ENCODE peak calls at places on chromosomes 2 and 18, in five cellular contexts. One of them, this sample, is unnamed.

GRCh38 chr2:85327757-85328617 is at the start of gene TGOLN2:
- DNase-seq in ELR: peak; percentile 95
- DNase-seq in NCI-H1105 treated with DMSO at 0.1 percent for 48 hours: peak; percentile 87
- DNase-seq in Kasumi-1: peak; percentile 96
- DNase-seq in CD8-positive, alpha-beta memory T cell: peak; percentile 94
- DNase-seq in this sample: peak; percentile 86

GRCh38 chr2:20671036-20671735 is 4.2 kb downstream of the GDF7 start:
- DNase-seq in CD8-positive, alpha-beta memory T cell: no peak
- DNase-seq in NCI-H1105 treated with DMSO at 0.1 percent for 48 hours: no peak
- DNase-seq in Kasumi-1: no peak
- DNase-seq in ELR: no peak
- DNase-seq in this sample: no peak

GRCh38 chr2:61135510-61135909 is 26.5 kb upstream of the C2orf74 start:
- DNase-seq in ELR: peak; percentile 60
- DNase-seq in NCI-H1105 treated with DMSO at 0.1 percent for 48 hours: peak; percentile 30
- DNase-seq in Kasumi-1: peak; percentile 64
- DNase-seq in CD8-positive, alpha-beta memory T cell: no peak
- DNase-seq in this sample: no peak

GRCh38 chr2:219230201-219230540 is 565 bp downstream of the ANKZF1 start:
- DNase-seq in Kasumi-1: peak; percentile 32
- DNase-seq in NCI-H1105 treated with DMSO at 0.1 percent for 48 hours: no peak
- DNase-seq in CD8-positive, alpha-beta memory T cell: peak; percentile 36
- DNase-seq in ELR: peak; percentile 74
- DNase-seq in this sample: no peak

GRCh38 chr18:6729247-6730091 is at the start of gene ARHGAP28:
- DNase-seq in CD8-positive, alpha-beta memory T cell: no peak
- DNase-seq in ELR: peak; percentile 55
- DNase-seq in NCI-H1105 treated with DMSO at 0.1 percent for 48 hours: peak; percentile 63
- DNase-seq in Kasumi-1: peak; percentile 33
- DNase-seq in this sample: peak; percentile 51

GRCh38 chr2:69581774-69582581 is 61.6 kb downstream of the AAK1 start:
- DNase-seq in Kasumi-1: peak; percentile 44
- DNase-seq in CD8-positive, alpha-beta memory T cell: no peak
- DNase-seq in NCI-H1105 treated with DMSO at 0.1 percent for 48 hours: no peak
- DNase-seq in ELR: peak; percentile 84
- DNase-seq in this sample: no peak

GRCh38 chr18:45549296-45549695 is 66.0 kb upstream of the SLC14A2 start:
- DNase-seq in NCI-H1105 treated with DMSO at 0.1 percent for 48 hours: no peak
- DNase-seq in ELR: no peak
- DNase-seq in CD8-positive, alpha-beta memory T cell: no peak
- DNase-seq in Kasumi-1: no peak
- DNase-seq in this sample: no peak

GRCh38 chr2:160068906-160069305 is 6.5 kb upstream of the PLA2R1 start:
- DNase-seq in ELR: no peak
- DNase-seq in CD8-positive, alpha-beta memory T cell: no peak
- DNase-seq in Kasumi-1: peak; percentile 30
- DNase-seq in NCI-H1105 treated with DMSO at 0.1 percent for 48 hours: no peak
- DNase-seq in this sample: no peak

GRCh38 chr2:175576875-175577274 is 395.4 kb upstream of the ATP5MC3 start:
- DNase-seq in NCI-H1105 treated with DMSO at 0.1 percent for 48 hours: no peak
- DNase-seq in ELR: no peak
- DNase-seq in CD8-positive, alpha-beta memory T cell: no peak
- DNase-seq in Kasumi-1: no peak
- DNase-seq in this sample: no peak

GRCh38 chr2:204869142-204869823 is 324.0 kb downstream of the PARD3B start:
- DNase-seq in Kasumi-1: no peak
- DNase-seq in ELR: no peak
- DNase-seq in NCI-H1105 treated with DMSO at 0.1 percent for 48 hours: no peak
- DNase-seq in CD8-positive, alpha-beta memory T cell: no peak
- DNase-seq in this sample: no peak

GRCh38 chr2:127844973-127845372 is 13.0 kb downstream of the POLR2D start:
- DNase-seq in CD8-positive, alpha-beta memory T cell: no peak
- DNase-seq in NCI-H1105 treated with DMSO at 0.1 percent for 48 hours: peak; percentile 2
- DNase-seq in ELR: no peak
- DNase-seq in Kasumi-1: no peak
- DNase-seq in this sample: no peak

GRCh38 chr2:230881840-230882239 is 17.1 kb downstream of the ITM2C start:
- DNase-seq in ELR: no peak
- DNase-seq in Kasumi-1: no peak
- DNase-seq in NCI-H1105 treated with DMSO at 0.1 percent for 48 hours: no peak
- DNase-seq in CD8-positive, alpha-beta memory T cell: no peak
- DNase-seq in this sample: no peak

GRCh38 chr2:119550346-119550745 is 6.1 kb downstream of the CFAP221 start:
- DNase-seq in Kasumi-1: no peak
- DNase-seq in NCI-H1105 treated with DMSO at 0.1 percent for 48 hours: no peak
- DNase-seq in CD8-positive, alpha-beta memory T cell: no peak
- DNase-seq in ELR: no peak
- DNase-seq in this sample: no peak

GRCh38 chr18:8808001-8808400 is 102.6 kb downstream of the MTCL1 start:
- DNase-seq in ELR: peak; percentile 76
- DNase-seq in Kasumi-1: no peak
- DNase-seq in NCI-H1105 treated with DMSO at 0.1 percent for 48 hours: no peak
- DNase-seq in CD8-positive, alpha-beta memory T cell: no peak
- DNase-seq in this sample: no peak

GRCh38 chr2:128442891-128443302 is 124.2 kb upstream of the HS6ST1 start:
- DNase-seq in Kasumi-1: peak; percentile 87
- DNase-seq in ELR: no peak
- DNase-seq in CD8-positive, alpha-beta memory T cell: no peak
- DNase-seq in NCI-H1105 treated with DMSO at 0.1 percent for 48 hours: no peak
- DNase-seq in this sample: no peak

GRCh38 chr2:188819781-188820180 is 154.4 kb upstream of the COL3A1 start:
- DNase-seq in Kasumi-1: no peak
- DNase-seq in CD8-positive, alpha-beta memory T cell: no peak
- DNase-seq in NCI-H1105 treated with DMSO at 0.1 percent for 48 hours: no peak
- DNase-seq in ELR: no peak
- DNase-seq in this sample: no peak

GRCh38 chr18:65608471-65608870 is 142.3 kb upstream of the CDH7 start:
- DNase-seq in NCI-H1105 treated with DMSO at 0.1 percent for 48 hours: no peak
- DNase-seq in CD8-positive, alpha-beta memory T cell: no peak
- DNase-seq in Kasumi-1: no peak
- DNase-seq in ELR: no peak
- DNase-seq in this sample: no peak

GRCh38 chr2:230932556-230933511 is 7.8 kb upstream of the GPR55 start:
- DNase-seq in ELR: peak; percentile 15
- DNase-seq in Kasumi-1: peak; percentile 23
- DNase-seq in CD8-positive, alpha-beta memory T cell: no peak
- DNase-seq in NCI-H1105 treated with DMSO at 0.1 percent for 48 hours: no peak
- DNase-seq in this sample: no peak

GRCh38 chr2:212914392-212914791 is 237.0 kb downstream of the IKZF2 start:
- DNase-seq in NCI-H1105 treated with DMSO at 0.1 percent for 48 hours: no peak
- DNase-seq in Kasumi-1: peak; percentile 12
- DNase-seq in CD8-positive, alpha-beta memory T cell: no peak
- DNase-seq in ELR: peak; percentile 49
- DNase-seq in this sample: no peak

GRCh38 chr18:54636217-54636616 is 45.2 kb downstream of the DYNAP start:
- DNase-seq in Kasumi-1: no peak
- DNase-seq in NCI-H1105 treated with DMSO at 0.1 percent for 48 hours: no peak
- DNase-seq in ELR: no peak
- DNase-seq in CD8-positive, alpha-beta memory T cell: no peak
- DNase-seq in this sample: no peak

GRCh38 chr2:38697116-38697840 is 31.4 kb downstream of the GALM start:
- DNase-seq in CD8-positive, alpha-beta memory T cell: peak; percentile 81
- DNase-seq in Kasumi-1: no peak
- DNase-seq in NCI-H1105 treated with DMSO at 0.1 percent for 48 hours: no peak
- DNase-seq in ELR: no peak
- DNase-seq in this sample: no peak

This sample was measured in dorsolateral prefrontal cortex.